ENCODE peak calls at places on chromosomes 12 and 14, in four cellular contexts. D is GM12878, M is K562, F is HepG2. T is an unnamed sample.

GRCh38 chr14:94961761-94962575 is 192.1 kb upstream of the GSC start:
- DNase-seq in D (no peak), M (no peak), F (no peak), T (no peak)

GRCh38 chr14:32074887-32075572 is 2.1 kb upstream of the ARHGAP5 start:
- DNase-seq in D (no peak), M (no peak), F (peak; percentile 23), T (no peak)

GRCh38 chr14:32809255-32809654 is 129.4 kb upstream of the NPAS3 start:
- DNase-seq in D (no peak), M (no peak), F (no peak), T (no peak)

GRCh38 chr14:68781161-68782021 is 11.5 kb downstream of the ZFP36L1 start:
- DNase-seq in D (no peak), M (peak; percentile 66), F (no peak), T (no peak)

GRCh38 chr14:76653875-76654572 is 107.2 kb upstream of the VASH1 start:
- DNase-seq in D (no peak), M (no peak), F (peak; percentile 76), T (no peak)

GRCh38 chr14:57999471-57999870 is 133.6 kb upstream of the SLC35F4 start:
- DNase-seq in D (no peak), M (no peak), F (no peak), T (no peak)

GRCh38 chr12:123732251-123732650 is 20.1 kb downstream of the ATP6V0A2 start:
- DNase-seq in D (no peak), M (no peak), F (no peak), T (no peak)

GRCh38 chr12:127509066-127509778 is 757.7 kb upstream of the TMEM132C start:
- DNase-seq in D (no peak), M (no peak), F (no peak), T (no peak)

GRCh38 chr14:22427771-22428228 is 161.2 kb downstream of the DAD1 start:
- DNase-seq in D (no peak), M (no peak), F (peak; percentile 81), T (no peak)

GRCh38 chr12:129681151-129681550 is 222.7 kb downstream of the TMEM132D start:
- DNase-seq in D (no peak), M (no peak), F (no peak), T (no peak)

GRCh38 chr14:93997933-93998870 is 1.1 kb downstream of the CCDC197 start:
- DNase-seq in D (no peak), M (no peak), F (no peak), T (no peak)

GRCh38 chr12:39798429-39798828 is 178.8 kb upstream of the ABCD2 start:
- DNase-seq in D (no peak), M (no peak), F (no peak), T (no peak)

GRCh38 chr12:104998423-104999346 is 12.6 kb downstream of the NOPCHAP1 start:
- DNase-seq in D (no peak), M (no peak), F (no peak), T (no peak)

GRCh38 chr14:20415723-20416622 is 2.7 kb upstream of the TEP1 start:
- DNase-seq in D (peak; percentile 49), M (peak; percentile 43), F (peak; percentile 69), T (peak; percentile 50)

GRCh38 chr14:67704484-67705089 is 2.9 kb downstream of the RDH12 start:
- DNase-seq in D (peak; percentile 45), M (peak; percentile 55), F (peak; percentile 54), T (peak; percentile 59)

GRCh38 chr12:115872919-115873357 is 404.6 kb downstream of the MED13L start:
- DNase-seq in D (no peak), M (no peak), F (peak; percentile 16), T (no peak)

GRCh38 chr14:43640718-43641267 is 866.3 kb downstream of the FSCB start:
- DNase-seq in D (no peak), M (no peak), F (no peak), T (no peak)

GRCh38 chr12:104720346-104721064 is 237.6 kb downstream of the SLC41A2 start:
- DNase-seq in D (no peak), M (no peak), F (no peak), T (no peak)

GRCh38 chr14:31096255-31096654 is 70.1 kb upstream of the STRN3 start:
- DNase-seq in D (no peak), M (no peak), F (no peak), T (no peak)

GRCh38 chr14:101122114-101122854 is 218.8 kb upstream of the RTL1 start:
- DNase-seq in D (no peak), M (no peak), F (no peak), T (peak; percentile 8)

GRCh38 chr14:94171208-94171607 is 2.9 kb upstream of the PPP4R4 start:
- DNase-seq in D (no peak), M (no peak), F (no peak), T (peak; percentile 34)

GRCh38 chr12:131309700-131310099 is 356.0 kb downstream of the ADGRD1 start:
- DNase-seq in D (no peak), M (no peak), F (no peak), T (no peak)

GRCh38 chr12:15754233-15754632 is 35.0 kb downstream of the EPS8 start:
- DNase-seq in D (no peak), M (no peak), F (no peak), T (no peak)

DNA sequence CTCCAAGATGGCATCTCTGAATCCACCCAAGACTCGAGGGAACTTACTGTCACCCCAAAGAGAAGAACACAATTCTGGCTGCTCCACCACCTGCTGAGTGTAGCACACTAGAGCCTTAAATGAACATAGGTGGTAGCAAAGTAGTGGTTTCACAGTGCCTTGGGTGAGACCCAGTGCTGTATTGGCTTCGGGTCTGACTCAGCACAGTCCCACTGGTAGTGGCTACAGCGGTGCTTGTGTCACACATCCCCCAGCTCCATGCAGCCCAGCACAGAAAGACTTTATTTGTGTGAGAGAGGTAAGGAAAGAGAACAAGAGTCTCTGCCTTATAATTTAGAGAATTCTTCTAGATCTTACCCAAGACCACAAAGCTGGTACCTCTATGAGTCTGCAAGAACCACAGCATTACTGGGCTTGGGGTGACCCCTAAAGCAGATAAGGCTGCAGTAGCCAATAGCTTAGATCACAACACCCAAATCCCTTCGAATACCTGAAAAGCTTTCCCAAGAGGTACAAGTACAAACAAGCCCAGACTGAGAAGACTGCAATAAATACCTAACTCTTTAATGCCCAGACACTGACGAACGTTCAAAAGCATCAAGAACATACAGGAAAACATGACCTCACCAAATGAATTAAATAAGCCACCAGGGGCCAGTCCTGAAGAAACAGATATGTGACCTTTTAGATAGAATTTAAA is 83.3 kb upstream of the SLC38A4 start:
- DNase-seq in D (no peak), M (no peak), F (no peak), T (no peak)
- TF ChIP-seq NFIC in D (no peak), M (no peak), F (no peak), T (no peak)

GRCh38 chr12:79317184-79317847 is 373.4 kb downstream of the PAWR start:
- DNase-seq in D (no peak), M (no peak), F (no peak), T (no peak)
- TF ChIP-seq USF2 in D (no peak), M (no peak), F (no peak), T (no peak)

DNA sequence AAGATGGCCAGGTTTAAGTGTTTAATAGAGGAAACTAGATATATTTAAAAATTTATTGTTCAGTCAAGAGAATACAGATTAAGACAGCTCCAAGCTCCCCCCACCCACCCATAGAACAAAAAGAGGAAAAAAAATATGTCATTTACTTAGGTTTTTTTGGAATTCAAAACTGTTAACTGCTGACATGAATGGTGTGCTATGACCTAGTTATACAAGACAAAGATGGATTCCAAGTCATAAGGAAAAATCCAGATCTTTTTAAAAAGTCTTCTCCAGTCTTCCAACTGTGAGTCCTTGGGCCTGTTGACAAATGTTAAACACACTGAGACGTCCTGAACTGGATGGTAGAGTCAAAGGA is 1.3 kb upstream of the SETD1B start:
- DNase-seq in D (no peak), M (no peak), F (no peak), T (no peak)
- TF ChIP-seq NFIC in D (no peak), M (no peak), F (no peak), T (no peak)

DNA sequence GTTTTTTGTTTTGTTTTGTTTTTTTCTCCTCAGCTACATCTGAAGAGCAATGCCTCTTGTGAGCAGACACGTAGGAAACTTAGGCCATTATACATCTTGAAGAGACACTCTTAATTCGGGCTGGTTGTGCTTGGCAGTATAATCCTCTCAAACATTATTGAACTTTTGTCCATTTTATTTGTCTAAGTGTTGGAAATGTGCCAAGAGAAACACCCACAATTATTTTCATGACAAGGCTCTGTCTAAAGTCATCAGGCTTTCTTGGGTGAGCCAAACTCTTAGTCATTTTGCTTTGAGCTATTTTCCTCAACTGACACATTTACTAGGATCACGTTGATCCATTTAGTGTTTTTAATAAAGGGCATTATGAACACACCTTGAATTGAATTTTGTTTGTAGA is 51.6 kb upstream of the RERGL start:
- DNase-seq in D (no peak), M (no peak), F (no peak), T (no peak)
- TF ChIP-seq USF2 in D (no peak), M (no peak), F (no peak), T (no peak)